ENCODE peak calls at places on chromosomes 16 and 17, in four cellular contexts. One of them, this sample, is unnamed. For H3K27me3, H3K4me1 and H3K36me3, the result is how much of the 10 kb centered on the place peaks cover.

GRCh38 chr16:49437344-49437743 is 63.7 kb downstream of the C16orf78 start:
- DNase-seq in Peyer's patch: no peak
- DNase-seq in body of pancreas: no peak
- DNase-seq in cardiac muscle cell: no peak
- DNase-seq in this sample: no peak

GRCh38 chr16:22284637-22285515 is 12.3 kb upstream of the POLR3E start:
- DNase-seq in cardiac muscle cell: peak
- DNase-seq in body of pancreas: no peak
- DNase-seq in Peyer's patch: no peak
- DNase-seq in this sample: no peak

GRCh38 chr16:67594956-67595355 is 32.6 kb downstream of the CTCF start:
- DNase-seq in cardiac muscle cell: peak
- DNase-seq in body of pancreas: peak
- DNase-seq in Peyer's patch: no peak
- DNase-seq in this sample: no peak

GRCh38 chr16:89853306-89853993 is 19.9 kb upstream of the TCF25 start:
- DNase-seq in body of pancreas: no peak
- DNase-seq in Peyer's patch: no peak
- DNase-seq in cardiac muscle cell: no peak
- DNase-seq in this sample: no peak

GRCh38 chr16:16143038-16143763 is 80.1 kb downstream of the ABCC6 start:
- DNase-seq in cardiac muscle cell: no peak
- DNase-seq in body of pancreas: peak
- DNase-seq in Peyer's patch: peak
- DNase-seq in this sample: no peak

GRCh38 chr17:74946641-74947040 is 10.9 kb downstream of the OTOP3 start:
- DNase-seq in body of pancreas: no peak
- DNase-seq in Peyer's patch: no peak
- DNase-seq in cardiac muscle cell: no peak
- DNase-seq in this sample: no peak

GRCh38 chr17:17059301-17059890 is 17.1 kb downstream of the MPRIP start:
- DNase-seq in Peyer's patch: no peak
- DNase-seq in body of pancreas: no peak
- DNase-seq in cardiac muscle cell: no peak
- DNase-seq in this sample: no peak

GRCh38 chr17:59381716-59382570 is 50.5 kb downstream of the YPEL2 start:
- DNase-seq in cardiac muscle cell: no peak
- DNase-seq in Peyer's patch: no peak
- DNase-seq in body of pancreas: peak
- DNase-seq in this sample: no peak

GRCh38 chr16:67530013-67530939 is 1.6 kb downstream of the RIPOR1 start:
- DNase-seq in Peyer's patch: peak
- DNase-seq in cardiac muscle cell: peak
- DNase-seq in body of pancreas: peak
- DNase-seq in this sample: no peak

GRCh38 chr16:78205506-78205905 is 106.1 kb downstream of the WWOX start:
- DNase-seq in body of pancreas: no peak
- DNase-seq in Peyer's patch: no peak
- DNase-seq in cardiac muscle cell: no peak
- DNase-seq in this sample: no peak

GRCh38 chr16:1201444-1201843 is 23.6 kb downstream of the TPSG1 start:
- DNase-seq in cardiac muscle cell: no peak
- DNase-seq in Peyer's patch: no peak
- DNase-seq in body of pancreas: no peak
- DNase-seq in this sample: no peak

GRCh38 chr16:27449434-27450188 is 47.6 kb downstream of the IL21R start:
- DNase-seq in body of pancreas: peak
- DNase-seq in cardiac muscle cell: no peak
- DNase-seq in Peyer's patch: peak
- DNase-seq in this sample: peak

GRCh38 chr16:23406546-23407240 is 46.3 kb downstream of the COG7 start:
- DNase-seq in body of pancreas: no peak
- DNase-seq in Peyer's patch: no peak
- DNase-seq in cardiac muscle cell: no peak
- DNase-seq in this sample: no peak

GRCh38 chr17:27455569-27455913 is 707 bp upstream of the KSR1 start:
- DNase-seq in Peyer's patch: no peak
- DNase-seq in body of pancreas: no peak
- DNase-seq in cardiac muscle cell: no peak
- DNase-seq in this sample: no peak

GRCh38 chr16:88781140-88782077 is 3.6 kb downstream of the PIEZO1 start:
- DNase-seq in cardiac muscle cell: no peak
- DNase-seq in Peyer's patch: peak
- DNase-seq in body of pancreas: peak
- DNase-seq in this sample: peak

GRCh38 chr17:36880506-36880905 is 56.8 kb upstream of the LHX1 start:
- DNase-seq in body of pancreas: no peak
- DNase-seq in Peyer's patch: no peak
- DNase-seq in cardiac muscle cell: no peak
- DNase-seq in this sample: no peak

GRCh38 chr17:40038882-40039513 is 15.2 kb downstream of the MED24 start:
- DNase-seq in body of pancreas: peak
- DNase-seq in cardiac muscle cell: peak
- DNase-seq in Peyer's patch: peak
- DNase-seq in this sample: no peak

GRCh38 chr17:79822583-79823124 is 16.6 kb downstream of the CBX4 start:
- DNase-seq in Peyer's patch: no peak
- DNase-seq in cardiac muscle cell: no peak
- DNase-seq in body of pancreas: no peak
- DNase-seq in this sample: no peak
- H3K27me3 ChIP-seq in Peyer's patch: under half
- H3K27me3 ChIP-seq in cardiac muscle cell: under half
- H3K27me3 ChIP-seq in body of pancreas: under half
- H3K27me3 ChIP-seq in this sample: under half

DNA sequence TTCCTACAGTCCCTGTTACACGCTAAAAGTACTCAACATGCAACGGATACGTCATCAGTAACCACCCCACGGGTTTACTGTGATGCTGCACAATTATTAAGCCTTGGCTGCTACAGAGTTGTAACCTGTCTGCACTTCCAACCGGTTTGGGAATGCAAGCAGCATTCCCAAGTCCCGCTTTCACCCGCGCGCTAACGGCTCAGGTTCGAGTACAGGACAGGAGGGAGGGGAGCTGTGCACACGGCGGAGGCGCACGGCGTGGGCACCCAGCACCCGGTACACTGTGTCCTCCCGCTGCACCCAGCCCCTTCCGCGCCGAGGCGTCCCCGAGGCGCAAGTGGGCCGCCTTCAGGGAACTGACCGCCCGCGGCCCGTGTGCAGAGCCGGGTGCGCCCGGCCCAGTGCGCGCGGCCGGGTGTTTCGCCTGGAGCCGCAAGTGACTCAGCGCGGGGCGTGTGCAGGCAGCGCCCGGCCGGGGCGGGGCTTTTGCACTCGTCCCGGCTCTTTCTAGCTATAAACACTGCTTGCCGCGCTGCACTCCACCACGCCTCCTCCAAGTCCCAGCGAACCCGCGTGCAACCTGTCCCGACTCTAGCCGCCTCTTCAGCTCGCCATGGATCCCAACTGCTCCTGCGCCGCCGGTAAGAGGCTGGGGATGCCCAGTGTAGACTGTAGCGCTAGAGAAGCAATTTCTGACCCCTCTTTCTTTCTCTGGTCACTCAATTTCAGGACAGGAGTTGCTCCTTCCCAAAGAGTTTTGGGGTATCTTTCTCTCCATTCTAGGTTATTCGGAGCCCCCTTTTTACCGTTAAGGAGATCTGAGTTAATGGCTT is at the start of gene MT2A:
- DNase-seq in body of pancreas: peak
- DNase-seq in Peyer's patch: peak
- DNase-seq in cardiac muscle cell: peak
- DNase-seq in this sample: peak
- H3K4me1 ChIP-seq in body of pancreas: under half
- H3K4me1 ChIP-seq in Peyer's patch: under half
- H3K4me1 ChIP-seq in cardiac muscle cell: under half
- H3K4me1 ChIP-seq in this sample: under half

GRCh38 chr16:11032922-11033291 is 88.5 kb downstream of the CLEC16A start:
- DNase-seq in Peyer's patch: no peak
- DNase-seq in cardiac muscle cell: peak
- DNase-seq in body of pancreas: peak
- DNase-seq in this sample: no peak

GRCh38 chr16:11030990-11031510 is 86.7 kb downstream of the CLEC16A start:
- DNase-seq in Peyer's patch: no peak
- DNase-seq in body of pancreas: no peak
- DNase-seq in cardiac muscle cell: no peak
- DNase-seq in this sample: no peak

GRCh38 chr16:11034481-11034931 is 90.1 kb downstream of the CLEC16A start:
- DNase-seq in Peyer's patch: no peak
- DNase-seq in cardiac muscle cell: no peak
- DNase-seq in body of pancreas: no peak
- DNase-seq in this sample: no peak

GRCh38 chr16:11034005-11034404 is 89.6 kb downstream of the CLEC16A start:
- DNase-seq in cardiac muscle cell: peak
- DNase-seq in Peyer's patch: no peak
- DNase-seq in body of pancreas: peak
- DNase-seq in this sample: no peak

DNA sequence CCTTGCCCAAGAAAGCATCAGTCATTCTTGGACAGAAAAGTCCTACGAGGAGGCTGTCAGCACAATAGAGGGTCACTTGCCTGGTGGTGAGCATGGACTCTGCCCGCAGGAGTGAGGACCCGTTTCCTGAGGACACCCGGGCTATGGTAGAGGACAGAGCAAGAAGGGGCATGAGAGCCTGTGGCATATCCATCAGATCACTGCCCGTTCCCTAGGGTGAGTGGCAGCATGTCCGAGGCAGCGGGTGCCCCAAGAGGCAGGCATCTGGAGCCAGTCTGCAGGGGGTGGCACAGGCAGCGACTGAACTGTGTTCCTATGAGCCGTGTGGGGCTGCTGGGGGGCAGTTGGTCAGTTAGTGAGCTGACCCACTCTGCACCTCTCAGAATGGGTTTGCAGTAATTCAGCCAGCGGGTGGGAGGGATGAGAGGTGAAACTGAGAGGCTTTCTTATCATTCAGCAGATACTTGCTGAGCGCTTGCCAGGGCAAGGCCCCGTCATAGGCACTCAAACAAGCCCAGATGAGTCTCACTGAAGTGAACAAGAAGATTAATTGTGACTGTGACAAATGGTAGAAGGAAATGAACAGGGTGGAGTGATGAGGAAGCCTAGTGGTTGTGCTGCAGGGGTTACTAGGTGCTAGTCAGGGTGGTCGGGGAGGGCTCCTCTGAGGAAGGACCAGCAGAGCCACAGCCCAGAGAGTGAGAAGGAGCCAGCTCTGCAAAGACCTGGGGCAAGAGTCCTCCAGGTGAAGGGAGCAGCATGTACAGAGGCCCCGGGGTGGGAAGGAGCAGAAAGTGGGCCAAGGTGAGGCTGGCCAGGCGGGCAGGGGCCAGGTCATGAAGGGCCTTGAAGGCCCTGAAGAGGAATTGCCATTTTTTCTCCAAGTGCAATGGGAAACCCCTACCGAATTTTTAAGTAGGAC is 87.9 kb downstream of the CLEC16A start:
- DNase-seq in Peyer's patch: no peak
- DNase-seq in body of pancreas: no peak
- DNase-seq in cardiac muscle cell: peak
- DNase-seq in this sample: no peak
- H3K36me3 ChIP-seq in Peyer's patch: under half
- H3K36me3 ChIP-seq in body of pancreas: under half
- H3K36me3 ChIP-seq in cardiac muscle cell: under half
- H3K36me3 ChIP-seq in this sample: under half

DNA sequence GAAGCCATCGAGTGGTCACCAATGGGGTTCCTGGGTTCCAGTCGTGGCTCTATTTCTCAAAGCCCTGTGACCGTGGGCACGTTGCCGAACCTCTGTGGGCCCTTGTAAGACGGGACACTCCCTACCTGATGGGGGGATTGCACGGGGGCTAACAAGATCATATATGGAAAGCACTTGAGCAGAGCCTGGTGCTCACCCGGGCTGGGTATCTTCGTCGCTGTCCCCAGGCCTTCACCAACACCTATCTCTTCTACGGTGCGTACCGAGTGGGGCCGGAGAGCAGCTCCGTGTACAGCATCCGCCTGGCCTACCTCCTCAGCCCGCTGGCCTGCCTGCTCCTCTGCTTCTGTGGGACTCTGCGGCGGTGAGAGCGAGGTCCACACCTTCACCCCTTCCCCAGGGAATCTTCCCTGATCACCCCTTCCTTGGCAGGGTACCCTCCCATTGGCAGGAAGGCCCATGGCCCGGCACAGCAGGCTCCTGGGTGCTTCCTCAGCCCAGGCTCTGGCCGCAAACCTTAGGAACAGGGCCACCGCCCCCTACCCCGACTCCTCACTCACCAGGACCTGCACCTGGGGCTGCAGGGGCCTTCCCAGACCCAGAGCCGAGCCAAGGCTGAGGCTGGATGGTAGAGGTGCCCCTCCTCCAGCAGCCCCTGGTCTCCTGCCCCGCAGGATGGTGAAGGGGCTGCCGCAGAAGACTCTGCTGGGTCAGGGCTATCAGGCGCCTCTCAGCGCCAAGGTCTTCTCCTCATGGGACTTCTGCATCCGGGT is 2.8 kb downstream of the TMC8 start:
- DNase-seq in cardiac muscle cell: no peak
- DNase-seq in body of pancreas: no peak
- DNase-seq in Peyer's patch: no peak
- DNase-seq in this sample: no peak
- H3K27me3 ChIP-seq in cardiac muscle cell: under half
- H3K27me3 ChIP-seq in body of pancreas: under half
- H3K27me3 ChIP-seq in Peyer's patch: under half
- H3K27me3 ChIP-seq in this sample: under half